ENCODE peak calls at places on chromosomes 6 and 20, in five cellular contexts. M is HS-27A, F is nephron progenitor cell, K is iPS-NIHi11, P is kidney tubule cell. E is an unnamed sample.

GRCh38 chr6:14758421-14759043 is 487.3 kb upstream of the JARID2 start:
- DNase-seq in P (peak; percentile 66), F (no peak), K (no peak), M (no peak), E (no peak)

GRCh38 chr6:79277109-79277508 is 42.6 kb upstream of the HMGN3 start:
- DNase-seq in M (no peak), F (no peak), P (peak; percentile 76), K (no peak), E (peak; percentile 69)

GRCh38 chr20:53915459-53916172 is 154.8 kb downstream of the BCAS1 start:
- DNase-seq in F (peak; percentile 96), K (peak; percentile 88), M (peak; percentile 97), P (peak; percentile 96), E (peak; percentile 100)

GRCh38 chr6:109381007-109381746 is 1.1 kb downstream of the CD164 start:
- DNase-seq in F (no peak), P (peak; percentile 29), K (no peak), M (no peak), E (peak; percentile 51)

GRCh38 chr20:39886650-39887190 is 802.3 kb downstream of the MAFB start:
- DNase-seq in K (no peak), M (no peak), F (no peak), P (no peak), E (no peak)

GRCh38 chr6:44679906-44680698 is 292.6 kb downstream of the CDC5L start:
- DNase-seq in M (no peak), P (no peak), K (no peak), F (no peak), E (no peak)

GRCh38 chr6:119832411-119832810 is 482.9 kb upstream of the MAN1A1 start:
- DNase-seq in P (no peak), K (no peak), F (no peak), M (no peak), E (no peak)

GRCh38 chr20:60984666-60985065 is 267.4 kb upstream of the CDH4 start:
- DNase-seq in P (no peak), K (no peak), F (no peak), M (no peak), E (no peak)

GRCh38 chr6:37488464-37488863 is 11.2 kb downstream of the CCDC167 start:
- DNase-seq in F (no peak), M (no peak), K (no peak), P (no peak), E (no peak)

GRCh38 chr20:63448050-63448449 is 24.4 kb downstream of the KCNQ2 start:
- DNase-seq in F (no peak), M (no peak), P (no peak), K (no peak), E (no peak)

GRCh38 chr20:20860078-20860806 is 147.8 kb upstream of the RALGAPA2 start:
- DNase-seq in M (peak; percentile 79), P (peak; percentile 90), K (peak; percentile 89), F (peak; percentile 99), E (peak; percentile 90)

GRCh38 chr6:24991748-24992467 is 56.1 kb upstream of the RIPOR2 start:
- DNase-seq in F (peak; percentile 45), K (peak; percentile 61), P (peak; percentile 50), M (no peak), E (peak; percentile 81)

GRCh38 chr6:163640641-163641040 is 226.1 kb downstream of the QKI start:
- DNase-seq in M (no peak), P (no peak), K (no peak), F (no peak), E (no peak)

GRCh38 chr6:100228437-100229424 is 234.7 kb upstream of the MCHR2 start:
- DNase-seq in K (peak; percentile 88), M (peak; percentile 22), F (peak; percentile 77), P (peak; percentile 88), E (peak; percentile 91)

GRCh38 chr20:54103067-54103761 is 32.8 kb upstream of the BCAS1 start:
- DNase-seq in K (peak; percentile 78), P (peak; percentile 78), M (peak; percentile 47), F (peak; percentile 87), E (peak; percentile 80)

GRCh38 chr20:58389324-58389967 is 417 bp downstream of the VAPB start:
- DNase-seq in K (peak; percentile 45), F (peak; percentile 51), M (peak; percentile 14), P (peak; percentile 47), E (peak; percentile 56)

GRCh38 chr20:44112889-44113641 is 73.9 kb downstream of the JPH2 start:
- DNase-seq in K (no peak), P (no peak), F (no peak), M (no peak), E (no peak)

GRCh38 chr6:149897855-149898744 is at the start of gene RAET1E:
- DNase-seq in K (no peak), P (no peak), F (no peak), M (no peak), E (peak; percentile 33)

GRCh38 chr6:17281497-17282481 is 628 bp downstream of the RBM24 start:
- DNase-seq in K (peak; percentile 55), P (peak; percentile 16), F (peak; percentile 8), M (no peak), E (peak; percentile 69)

GRCh38 chr6:122778961-122779671 is 400 bp upstream of the FABP7 start:
- DNase-seq in K (peak; percentile 84), M (no peak), P (no peak), F (peak; percentile 35), E (peak; percentile 12)

GRCh38 chr6:125868996-125869395 is 78.2 kb downstream of the NCOA7 start:
- DNase-seq in M (no peak), K (no peak), F (no peak), P (no peak), E (no peak)

GRCh38 chr6:39830444-39830843 is 38.3 kb downstream of the DAAM2 start:
- DNase-seq in M (no peak), F (no peak), K (peak; percentile 24), P (no peak), E (no peak)

GRCh38 chr20:24309596-24309995 is 159.8 kb upstream of the SYNDIG1 start:
- DNase-seq in F (no peak), K (no peak), P (peak; percentile 2), M (no peak), E (peak; percentile 46)

GRCh38 chr6:34383651-34384304 is 8.7 kb downstream of the NUDT3 start:
- DNase-seq in P (no peak), M (no peak), K (no peak), F (no peak), E (no peak)

GRCh38 chr6:73927421-73927820 is 231.4 kb downstream of the CD109 start:
- DNase-seq in M (no peak), P (no peak), F (no peak), K (no peak), E (no peak)

GRCh38 chr20:7772376-7772775 is 167.9 kb downstream of the HAO1 start:
- DNase-seq in K (no peak), P (peak; percentile 20), F (no peak), M (no peak), E (no peak)

GRCh38 chr6:51515052-51515402 is 572.4 kb downstream of the PKHD1 start:
- DNase-seq in P (peak; percentile 39), M (no peak), K (no peak), F (no peak), E (peak; percentile 10)

GRCh38 chr20:62590301-62591121 is 51.8 kb upstream of the SLCO4A1 start:
- DNase-seq in P (peak; percentile 85), F (no peak), K (no peak), M (peak; percentile 49), E (peak; percentile 98)